ENCODE peak calls at places on chromosomes 16 and 17, in five cellular contexts. L is OCI-LY7, O is HFFc6, N is tibial nerve, Y is omental fat pad. Q is an unnamed sample.
A peak's percentile ranks its signal among the peaks of the same experiment; 100 is the strongest.

GRCh38 chr16:88647178-88648070 is 3.4 kb downstream of the CYBA start:
- DNase-seq in L (no peak), O (no peak), N (no peak), Y (no peak), Q (no peak)

GRCh38 chr16:53457670-53458069 is 23.4 kb downstream of the RBL2 start:
- DNase-seq in L (peak; percentile 89), O (no peak), N (no peak), Y (no peak), Q (no peak)

GRCh38 chr17:49858796-49859195 is 10.9 kb upstream of the TAC4 start:
- DNase-seq in L (no peak), O (no peak), N (no peak), Y (no peak), Q (no peak)

GRCh38 chr16:49513040-49513439 is 139.4 kb downstream of the C16orf78 start:
- DNase-seq in L (peak; percentile 36), O (no peak), N (no peak), Y (no peak), Q (no peak)

GRCh38 chr16:80663078-80663477 is 122.3 kb downstream of the DYNLRB2 start:
- DNase-seq in L (peak; percentile 27), O (no peak), N (no peak), Y (no peak), Q (no peak)

GRCh38 chr16:84883301-84883700 is 63.5 kb downstream of the CRISPLD2 start:
- DNase-seq in L (no peak), O (no peak), N (no peak), Y (no peak), Q (peak; percentile 73)

GRCh38 chr16:3289998-3290673 is 6.8 kb downstream of the ZNF263 start:
- DNase-seq in L (no peak), O (no peak), N (no peak), Y (no peak), Q (no peak)

GRCh38 chr17:78748730-78749317 is 33.2 kb downstream of the CYTH1 start:
- DNase-seq in L (peak; percentile 53), O (no peak), N (peak; percentile 52), Y (no peak), Q (peak; percentile 83)

GRCh38 chr16:20918486-20919239 is 18.1 kb downstream of the LYRM1 start:
- DNase-seq in L (no peak), O (peak; percentile 41), N (peak; percentile 39), Y (no peak), Q (peak; percentile 87)

GRCh38 chr16:67179421-67180080 is 4.2 kb downstream of the MATCAP1 start:
- DNase-seq in L (peak; percentile 52), O (no peak), N (no peak), Y (no peak), Q (no peak)

GRCh38 chr16:86044241-86044671 is 145.3 kb downstream of the IRF8 start:
- DNase-seq in L (peak; percentile 46), O (peak; percentile 15), N (no peak), Y (no peak), Q (no peak)

GRCh38 chr16:1794221-1794871 is 841 bp upstream of the IGFALS start:
- DNase-seq in L (no peak), O (no peak), N (no peak), Y (no peak), Q (no peak)

GRCh38 chr16:23434380-23434779 is 18.6 kb downstream of the COG7 start:
- DNase-seq in L (peak; percentile 78), O (peak; percentile 60), N (no peak), Y (no peak), Q (no peak)

GRCh38 chr16:1960665-1961630 is 1.6 kb downstream of the NDUFB10 start:
- DNase-seq in L (peak; percentile 69), O (peak; percentile 42), N (no peak), Y (no peak), Q (no peak)

GRCh38 chr16:57749872-57750452 is 14.4 kb downstream of the KATNB1 start:
- DNase-seq in L (no peak), O (no peak), N (no peak), Y (no peak), Q (no peak)

GRCh38 chr17:59878624-59879023 is 14.1 kb downstream of the TUBD1 start:
- DNase-seq in L (no peak), O (no peak), N (no peak), Y (no peak), Q (no peak)

GRCh38 chr17:31486351-31487062 is 95.0 kb downstream of the RAB11FIP4 start:
- DNase-seq in L (no peak), O (no peak), N (no peak), Y (no peak), Q (no peak)

GRCh38 chr17:38871247-38871991 is 1.6 kb downstream of the LASP1 start:
- DNase-seq in L (peak; percentile 73), O (peak; percentile 74), N (peak; percentile 50), Y (peak; percentile 75), Q (peak; percentile 81)

GRCh38 chr16:53626816-53627215 is 76.8 kb downstream of the RPGRIP1L start:
- DNase-seq in L (no peak), O (no peak), N (no peak), Y (no peak), Q (no peak)

GRCh38 chr17:44361292-44362055 is 2.2 kb downstream of the FAM171A2 start:
- DNase-seq in L (no peak), O (no peak), N (no peak), Y (no peak), Q (no peak)

GRCh38 chr16:87273471-87274030 is 43.6 kb downstream of the C16orf95 start:
- DNase-seq in L (no peak), O (no peak), N (no peak), Y (no peak), Q (no peak)

GRCh38 chr16:657487-657886 is 8.3 kb downstream of the WDR90 start:
- DNase-seq in L (no peak), O (no peak), N (no peak), Y (no peak), Q (no peak)

GRCh38 chr17:17567631-17568030 is 23.9 kb downstream of the PEMT start:
- DNase-seq in L (no peak), O (no peak), N (no peak), Y (no peak), Q (peak; percentile 77)

GRCh38 chr16:1635070-1635469 is 22.9 kb downstream of the CRAMP1 start:
- DNase-seq in L (no peak), O (no peak), N (no peak), Y (no peak), Q (no peak)

GRCh38 chr16:80989801-80990200 is 16.9 kb downstream of the CMC2 start:
- DNase-seq in L (no peak), O (no peak), N (no peak), Y (no peak), Q (no peak)

GRCh38 chr17:32288600-32288999 is 23.0 kb downstream of the RHBDL3 start:
- DNase-seq in L (no peak), O (no peak), N (no peak), Y (no peak), Q (no peak)

GRCh38 chr17:39872700-39873099 is 4.7 kb downstream of the ZPBP2 start:
- DNase-seq in L (no peak), O (peak; percentile 40), N (no peak), Y (no peak), Q (no peak)

GRCh38 chr16:2936436-2937011 is 24.8 kb downstream of the FLYWCH1 start:
- DNase-seq in L (no peak), O (no peak), N (no peak), Y (no peak), Q (no peak)

GRCh38 chr16:1559446-1559975 is 26.0 kb downstream of the TMEM204 start:
- DNase-seq in L (no peak), O (no peak), N (no peak), Y (no peak), Q (no peak)

GRCh38 chr17:59859444-59860025 is 33.2 kb downstream of the TUBD1 start:
- DNase-seq in L (peak; percentile 47), O (peak; percentile 65), N (no peak), Y (no peak), Q (no peak)

GRCh38 chr17:33140413-33141099 is 148.9 kb downstream of the SPACA3 start:
- DNase-seq in L (no peak), O (no peak), N (no peak), Y (no peak), Q (no peak)

GRCh38 chr16:57534881-57535658 is 1.3 kb downstream of the CCDC102A start:
- DNase-seq in L (no peak), O (no peak), N (no peak), Y (peak; percentile 23), Q (no peak)

GRCh38 chr17:1170739-1171138 is 9.0 kb downstream of the ABR start:
- DNase-seq in L (no peak), O (no peak), N (no peak), Y (no peak), Q (no peak)

GRCh38 chr17:34474706-34475105 is 104.7 kb upstream of the TMEM132E start:
- DNase-seq in L (no peak), O (no peak), N (no peak), Y (no peak), Q (no peak)
- TF ChIP-seq CTCF in L (no peak), O (no peak), N (no peak), Y (no peak), Q (no peak)

GRCh38 chr17:72134560-72135399 is 14.0 kb downstream of the SOX9 start:
- DNase-seq in L (no peak), O (no peak), N (no peak), Y (no peak), Q (no peak)
- TF ChIP-seq CTCF in L (no peak), O (no peak), N (no peak), Y (no peak), Q (no peak)

DNA sequence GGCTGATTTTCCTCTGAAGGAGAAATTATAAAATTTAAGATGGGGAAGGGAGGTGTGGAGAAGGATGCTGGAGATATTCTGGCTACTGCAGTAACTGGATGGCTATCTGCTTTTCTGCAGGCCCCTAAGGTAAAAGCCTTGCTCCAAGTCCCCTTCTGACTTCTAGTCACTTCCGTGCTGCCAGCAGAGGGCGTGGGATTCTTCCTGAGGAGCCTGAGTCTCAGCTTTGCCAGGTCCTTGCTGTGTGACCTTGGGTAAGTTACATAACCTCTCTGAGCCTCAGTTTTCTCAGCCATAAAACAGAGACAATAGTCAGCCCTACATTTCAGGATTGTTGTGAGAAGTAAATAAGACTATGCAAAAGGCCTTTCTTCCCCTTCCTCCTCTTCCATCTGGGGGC is 24.3 kb upstream of the TMEM220 start:
- DNase-seq in L (peak; percentile 33), O (no peak), N (no peak), Y (no peak), Q (no peak)
- TF ChIP-seq CTCF in L (peak; percentile 70), O (peak; percentile 68), N (peak; percentile 7), Y (no peak), Q (no peak)

DNA sequence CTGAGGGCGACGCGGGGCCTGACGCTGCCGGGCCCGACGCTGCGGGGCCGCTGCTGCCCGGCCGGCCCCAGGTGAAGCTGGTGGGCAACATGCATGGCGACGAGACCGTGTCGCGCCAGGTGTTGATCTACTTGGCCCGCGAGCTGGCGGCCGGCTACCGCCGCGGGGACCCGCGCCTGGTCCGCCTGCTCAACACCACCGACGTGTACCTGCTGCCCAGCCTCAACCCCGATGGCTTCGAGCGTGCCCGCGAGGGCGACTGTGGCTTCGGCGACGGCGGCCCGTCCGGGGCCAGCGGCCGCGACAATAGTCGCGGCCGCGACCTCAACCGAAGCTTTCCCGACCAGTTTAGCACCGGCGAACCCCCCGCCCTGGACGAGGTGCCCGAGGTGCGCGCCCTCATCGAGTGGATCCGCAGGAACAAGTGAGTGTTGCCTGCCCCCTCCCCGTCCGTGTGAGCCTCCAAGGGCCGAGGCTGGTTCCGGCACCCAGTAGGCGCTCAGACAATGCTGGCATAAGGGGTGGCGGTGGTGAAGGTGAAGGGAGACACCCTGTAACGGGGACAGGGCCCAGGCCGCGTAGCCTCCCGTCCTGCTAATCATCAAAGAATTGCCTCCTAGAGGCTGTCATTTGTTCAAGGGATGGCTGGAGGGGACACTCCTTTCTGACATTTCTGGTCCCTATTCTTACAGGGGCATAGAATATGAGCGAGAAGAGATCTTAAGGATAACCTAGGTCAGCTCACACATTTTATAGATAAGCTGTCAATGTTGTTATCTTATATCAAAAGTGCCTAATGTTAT is 777 bp downstream of the CPD start:
- DNase-seq in L (peak; percentile 30), O (no peak), N (no peak), Y (no peak), Q (no peak)
- TF ChIP-seq CTCF in L (no peak), O (no peak), N (no peak), Y (no peak), Q (no peak)

GRCh38 chr17:41329279-41329925 is 13.9 kb upstream of the KRTAP17-1 start:
- DNase-seq in L (peak; percentile 18), O (peak; percentile 63), N (no peak), Y (no peak), Q (no peak)
- TF ChIP-seq CTCF in L (peak; percentile 67), O (peak; percentile 92), N (peak; percentile 32), Y (no peak), Q (peak; percentile 54)